ENCODE peak calls at places on chromosomes 5 and 9, in five cellular contexts. B is cardiac fibroblast, J is LoVo, E is sciatic nerve, Q is HT-29. G is an unnamed sample.

GRCh38 chr5:125698420-125698819 is 724.8 kb upstream of the GRAMD2B start:
- DNase-seq in B (no peak), J (no peak), E (no peak), Q (no peak), G (no peak)

GRCh38 chr9:99296375-99296951 is 74.4 kb downstream of the SEC61B start:
- DNase-seq in B (no peak), J (no peak), E (peak), Q (no peak), G (no peak)

GRCh38 chr9:32426278-32426939 is 42.0 kb downstream of the ACO1 start:
- DNase-seq in B (peak), J (no peak), E (no peak), Q (no peak), G (peak)

GRCh38 chr9:88481933-88482332 is 53.0 kb upstream of the NXNL2 start:
- DNase-seq in B (no peak), J (no peak), E (no peak), Q (no peak), G (no peak)

GRCh38 chr9:130426883-130427282 is 17.9 kb upstream of the ASS1 start:
- DNase-seq in B (peak), J (peak), E (peak), Q (no peak), G (no peak)

GRCh38 chr5:167489202-167489601 is 802.2 kb upstream of the WWC1 start:
- DNase-seq in B (peak), J (no peak), E (no peak), Q (no peak), G (no peak)

GRCh38 chr5:35031276-35031675 is 16.5 kb downstream of the AGXT2 start:
- DNase-seq in B (peak), J (no peak), E (no peak), Q (no peak), G (no peak)

GRCh38 chr9:8221462-8221861 is 421.9 kb upstream of the DMAC1 start:
- DNase-seq in B (no peak), J (no peak), E (no peak), Q (no peak), G (no peak)

GRCh38 chr9:37337301-37337905 is 85.1 kb upstream of the GRHPR start:
- DNase-seq in B (no peak), J (no peak), E (no peak), Q (no peak), G (no peak)

GRCh38 chr5:41747291-41747690 is 122.9 kb downstream of the OXCT1 start:
- DNase-seq in B (peak), J (no peak), E (no peak), Q (peak), G (no peak)

GRCh38 chr9:33331411-33331891 is 41.1 kb downstream of the NFX1 start:
- DNase-seq in B (no peak), J (no peak), E (no peak), Q (no peak), G (no peak)

GRCh38 chr9:73038089-73038509 is 85.2 kb upstream of the ALDH1A1 start:
- DNase-seq in B (no peak), J (no peak), E (no peak), Q (peak), G (no peak)

GRCh38 chr5:180138976-180139730 is 67.6 kb upstream of the RNF130 start:
- DNase-seq in B (no peak), J (no peak), E (no peak), Q (no peak), G (peak)

GRCh38 chr9:22141906-22142305 is 132.8 kb upstream of the CDKN2B start:
- DNase-seq in B (peak), J (no peak), E (no peak), Q (no peak), G (no peak)

GRCh38 chr5:118956727-118957126 is 31.6 kb downstream of the DTWD2 start:
- DNase-seq in B (peak), J (no peak), E (no peak), Q (peak), G (no peak)

GRCh38 chr5:143239877-143240518 is 163.5 kb downstream of the NR3C1 start:
- DNase-seq in B (no peak), J (no peak), E (no peak), Q (no peak), G (no peak)

GRCh38 chr5:36079200-36079761 is 12.6 kb upstream of the UGT3A2 start:
- DNase-seq in B (peak), J (peak), E (no peak), Q (peak), G (no peak)